ENCODE peak calls at places on chromosomes 16 and 17, in six cellular contexts. One of them, this sample, is unnamed.

GRCh38 chr17:7888184-7888920 is at the start of gene CHD3:
- DNase-seq in neuronal stem cell: no peak
- DNase-seq in H1: no peak
- DNase-seq in H9: peak; percentile 44
- DNase-seq in mesenchymal stem cell: peak; percentile 68
- DNase-seq in IMR-90: peak; percentile 21
- DNase-seq in this sample: peak; percentile 87

GRCh38 chr17:82590881-82591539 is 57.2 kb downstream of the WDR45B start:
- DNase-seq in neuronal stem cell: no peak
- DNase-seq in IMR-90: no peak
- DNase-seq in mesenchymal stem cell: no peak
- DNase-seq in H9: no peak
- DNase-seq in H1: no peak
- DNase-seq in this sample: no peak

GRCh38 chr17:5419959-5420653 is at the start of gene RPAIN:
- DNase-seq in mesenchymal stem cell: no peak
- DNase-seq in IMR-90: peak; percentile 80
- DNase-seq in H9: peak; percentile 94
- DNase-seq in H1: peak; percentile 29
- DNase-seq in neuronal stem cell: no peak
- DNase-seq in this sample: no peak

GRCh38 chr16:8623634-8624033 is 2.1 kb downstream of the METTL22 start:
- DNase-seq in H9: no peak
- DNase-seq in mesenchymal stem cell: peak; percentile 30
- DNase-seq in IMR-90: peak; percentile 63
- DNase-seq in H1: no peak
- DNase-seq in neuronal stem cell: no peak
- DNase-seq in this sample: no peak

GRCh38 chr17:52145496-52145895 is 13.0 kb downstream of the CA10 start:
- DNase-seq in mesenchymal stem cell: peak; percentile 31
- DNase-seq in neuronal stem cell: no peak
- DNase-seq in H9: no peak
- DNase-seq in IMR-90: no peak
- DNase-seq in H1: no peak
- DNase-seq in this sample: no peak

GRCh38 chr17:42200702-42201101 is 6.4 kb upstream of the GHDC start:
- DNase-seq in mesenchymal stem cell: no peak
- DNase-seq in H9: no peak
- DNase-seq in H1: no peak
- DNase-seq in neuronal stem cell: no peak
- DNase-seq in IMR-90: no peak
- DNase-seq in this sample: no peak

GRCh38 chr16:31713945-31714898 is 159.4 kb upstream of the ZNF267 start:
- DNase-seq in IMR-90: no peak
- DNase-seq in H1: peak; percentile 21
- DNase-seq in H9: peak; percentile 66
- DNase-seq in mesenchymal stem cell: no peak
- DNase-seq in neuronal stem cell: peak; percentile 27
- DNase-seq in this sample: no peak

GRCh38 chr16:79036541-79036940 is 564.0 kb downstream of the MAF start:
- DNase-seq in mesenchymal stem cell: no peak
- DNase-seq in neuronal stem cell: no peak
- DNase-seq in H9: no peak
- DNase-seq in H1: no peak
- DNase-seq in IMR-90: no peak
- DNase-seq in this sample: no peak

GRCh38 chr17:42784361-42784760 is 4.0 kb downstream of the WNK4 start:
- DNase-seq in H1: no peak
- DNase-seq in H9: peak; percentile 33
- DNase-seq in mesenchymal stem cell: no peak
- DNase-seq in IMR-90: no peak
- DNase-seq in neuronal stem cell: no peak
- DNase-seq in this sample: no peak

GRCh38 chr16:627458-628239 is 3.1 kb upstream of the WFIKKN1 start:
- DNase-seq in mesenchymal stem cell: no peak
- DNase-seq in H9: peak; percentile 33
- DNase-seq in H1: no peak
- DNase-seq in neuronal stem cell: no peak
- DNase-seq in IMR-90: no peak
- DNase-seq in this sample: no peak

GRCh38 chr16:20911361-20911760 is 10.8 kb downstream of the LYRM1 start:
- DNase-seq in neuronal stem cell: no peak
- DNase-seq in IMR-90: peak; percentile 71
- DNase-seq in mesenchymal stem cell: peak; percentile 50
- DNase-seq in H1: no peak
- DNase-seq in H9: no peak
- DNase-seq in this sample: no peak

GRCh38 chr17:17910060-17910459 is 62.1 kb downstream of the TOM1L2 start:
- DNase-seq in H1: no peak
- DNase-seq in IMR-90: no peak
- DNase-seq in neuronal stem cell: no peak
- DNase-seq in mesenchymal stem cell: no peak
- DNase-seq in H9: no peak
- DNase-seq in this sample: no peak

GRCh38 chr17:54096216-54096615 is 273.5 kb downstream of the KIF2B start:
- DNase-seq in neuronal stem cell: no peak
- DNase-seq in H1: no peak
- DNase-seq in H9: no peak
- DNase-seq in IMR-90: no peak
- DNase-seq in mesenchymal stem cell: no peak
- DNase-seq in this sample: no peak

GRCh38 chr17:35709874-35710273 is 21.6 kb upstream of the RASL10B start:
- DNase-seq in IMR-90: peak; percentile 34
- DNase-seq in mesenchymal stem cell: peak; percentile 29
- DNase-seq in neuronal stem cell: no peak
- DNase-seq in H9: no peak
- DNase-seq in H1: no peak
- DNase-seq in this sample: no peak

GRCh38 chr16:31476305-31477219 is 4.6 kb downstream of the TGFB1I1 start:
- DNase-seq in mesenchymal stem cell: peak; percentile 23
- DNase-seq in neuronal stem cell: no peak
- DNase-seq in IMR-90: no peak
- DNase-seq in H9: peak; percentile 87
- DNase-seq in H1: no peak
- DNase-seq in this sample: peak; percentile 44

GRCh38 chr16:75279277-75279676 is 27.9 kb upstream of the BCAR1 start:
- DNase-seq in neuronal stem cell: no peak
- DNase-seq in mesenchymal stem cell: no peak
- DNase-seq in H1: no peak
- DNase-seq in H9: no peak
- DNase-seq in IMR-90: peak; percentile 27
- DNase-seq in this sample: no peak

GRCh38 chr17:71378036-71378435 is 742.8 kb upstream of the SOX9 start:
- DNase-seq in H1: no peak
- DNase-seq in mesenchymal stem cell: no peak
- DNase-seq in IMR-90: no peak
- DNase-seq in H9: no peak
- DNase-seq in neuronal stem cell: no peak
- DNase-seq in this sample: no peak

GRCh38 chr16:30117768-30118167 is 4.4 kb upstream of the GDPD3 start:
- DNase-seq in IMR-90: no peak
- DNase-seq in mesenchymal stem cell: no peak
- DNase-seq in H1: no peak
- DNase-seq in H9: no peak
- DNase-seq in neuronal stem cell: no peak
- DNase-seq in this sample: peak; percentile 99
- H4K91ac ChIP-seq in IMR-90: no peak overlapping the region
- H4K91ac ChIP-seq in mesenchymal stem cell: no peak overlapping the region
- H4K91ac ChIP-seq in H1: no peak overlapping the region
- H4K91ac ChIP-seq in H9: no peak overlapping the region
- H4K91ac ChIP-seq in neuronal stem cell: no peak overlapping the region
- H4K91ac ChIP-seq in this sample: no peak overlapping the region

GRCh38 chr16:71626018-71626857 is at the start of gene MARVELD3:
- DNase-seq in H1: peak; percentile 70
- DNase-seq in neuronal stem cell: no peak
- DNase-seq in mesenchymal stem cell: no peak
- DNase-seq in H9: peak; percentile 94
- DNase-seq in IMR-90: no peak
- DNase-seq in this sample: peak; percentile 76
- H4K91ac ChIP-seq in H1: no peak within 1 kb of the TSS
- H4K91ac ChIP-seq in neuronal stem cell: no peak within 1 kb of the TSS
- H4K91ac ChIP-seq in mesenchymal stem cell: no peak within 1 kb of the TSS
- H4K91ac ChIP-seq in H9: no peak within 1 kb of the TSS
- H4K91ac ChIP-seq in IMR-90: no peak within 1 kb of the TSS
- H4K91ac ChIP-seq in this sample: peak within 1 kb of the TSS; percentile 50

DNA sequence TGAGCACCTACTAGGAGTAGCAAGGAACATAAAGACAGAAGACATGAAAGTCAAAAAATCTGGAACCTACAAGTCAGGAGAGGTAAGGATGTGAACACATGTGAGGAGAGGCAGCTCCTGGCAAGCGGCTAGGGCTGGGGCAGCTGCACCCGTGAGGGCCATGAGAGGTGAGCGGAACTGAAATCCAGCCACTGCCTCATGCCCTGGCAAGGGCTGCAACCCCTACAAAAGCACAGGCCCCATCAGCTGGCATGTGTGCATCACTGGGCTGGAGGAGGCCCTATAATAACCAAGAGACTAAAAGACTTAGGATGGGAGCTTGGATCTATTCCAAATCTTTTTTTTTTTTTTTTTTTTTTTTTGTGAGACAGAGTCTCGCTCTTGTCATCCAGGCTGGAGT is 40.3 kb upstream of the ERN1 start:
- DNase-seq in mesenchymal stem cell: no peak
- DNase-seq in H9: no peak
- DNase-seq in H1: no peak
- DNase-seq in neuronal stem cell: no peak
- DNase-seq in IMR-90: no peak
- DNase-seq in this sample: no peak
- H4K91ac ChIP-seq in mesenchymal stem cell: no peak overlapping the region
- H4K91ac ChIP-seq in H9: no peak overlapping the region
- H4K91ac ChIP-seq in H1: no peak overlapping the region
- H4K91ac ChIP-seq in neuronal stem cell: no peak overlapping the region
- H4K91ac ChIP-seq in IMR-90: no peak overlapping the region
- H4K91ac ChIP-seq in this sample: no peak overlapping the region

GRCh38 chr17:64180089-64180488 is 50.1 kb upstream of the ERN1 start:
- DNase-seq in IMR-90: peak; percentile 58
- DNase-seq in neuronal stem cell: no peak
- DNase-seq in H9: no peak
- DNase-seq in mesenchymal stem cell: no peak
- DNase-seq in H1: no peak
- DNase-seq in this sample: no peak
- H4K91ac ChIP-seq in IMR-90: no peak overlapping the region
- H4K91ac ChIP-seq in neuronal stem cell: no peak overlapping the region
- H4K91ac ChIP-seq in H9: no peak overlapping the region
- H4K91ac ChIP-seq in mesenchymal stem cell: no peak overlapping the region
- H4K91ac ChIP-seq in H1: no peak overlapping the region
- H4K91ac ChIP-seq in this sample: no peak overlapping the region

GRCh38 chr17:29074488-29074887 is 31.5 kb downstream of the PIPOX start:
- DNase-seq in H9: no peak
- DNase-seq in mesenchymal stem cell: no peak
- DNase-seq in neuronal stem cell: no peak
- DNase-seq in H1: no peak
- DNase-seq in IMR-90: no peak
- DNase-seq in this sample: no peak
- H4K91ac ChIP-seq in H9: no peak overlapping the region
- H4K91ac ChIP-seq in mesenchymal stem cell: no peak overlapping the region
- H4K91ac ChIP-seq in neuronal stem cell: no peak overlapping the region
- H4K91ac ChIP-seq in H1: no peak overlapping the region
- H4K91ac ChIP-seq in IMR-90: no peak overlapping the region
- H4K91ac ChIP-seq in this sample: no peak overlapping the region

DNA sequence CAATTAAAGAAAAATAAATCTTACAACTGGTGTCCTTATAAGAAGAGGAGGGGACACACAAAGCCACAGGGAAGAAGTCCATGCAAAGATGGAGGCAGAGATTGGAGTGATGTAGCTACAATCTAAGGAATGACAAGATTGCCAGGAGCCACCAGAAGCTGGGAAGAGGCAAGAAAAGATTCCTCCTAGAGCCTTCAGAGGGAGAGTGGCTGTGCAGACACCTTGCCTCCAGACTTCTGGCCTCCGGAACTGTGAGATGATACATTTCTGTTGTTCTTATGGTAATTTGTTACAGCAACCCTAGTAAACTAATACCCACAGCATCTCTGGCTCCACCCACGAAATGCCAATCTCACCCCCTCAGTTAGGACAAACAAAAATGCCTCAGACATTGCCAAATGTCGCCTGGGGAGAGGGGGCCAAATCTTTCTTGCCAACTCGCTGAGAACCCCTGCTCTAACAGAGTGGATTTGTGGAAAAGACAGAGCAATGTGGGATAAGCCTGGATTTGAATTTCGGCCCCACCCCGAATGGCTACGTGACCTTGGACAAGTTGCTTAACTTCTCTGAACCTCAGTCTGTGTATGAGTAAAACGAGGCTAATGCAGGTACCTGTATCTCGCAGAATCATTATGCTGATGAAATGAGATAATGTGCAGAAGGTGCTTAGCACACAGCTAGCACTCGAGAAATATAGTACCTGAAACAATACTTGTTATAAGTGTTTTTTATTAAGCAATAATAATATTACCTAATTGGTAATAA is 37.1 kb upstream of the CSNK2A2 start:
- DNase-seq in H1: no peak
- DNase-seq in mesenchymal stem cell: no peak
- DNase-seq in neuronal stem cell: no peak
- DNase-seq in IMR-90: no peak
- DNase-seq in H9: no peak
- DNase-seq in this sample: peak; percentile 95
- H4K91ac ChIP-seq in H1: no peak overlapping the region
- H4K91ac ChIP-seq in mesenchymal stem cell: no peak overlapping the region
- H4K91ac ChIP-seq in neuronal stem cell: no peak overlapping the region
- H4K91ac ChIP-seq in IMR-90: no peak overlapping the region
- H4K91ac ChIP-seq in H9: no peak overlapping the region
- H4K91ac ChIP-seq in this sample: no peak overlapping the region

GRCh38 chr17:4340914-4341615 is 25.4 kb downstream of the UBE2G1 start:
- DNase-seq in H1: no peak
- DNase-seq in IMR-90: peak; percentile 55
- DNase-seq in H9: no peak
- DNase-seq in neuronal stem cell: no peak
- DNase-seq in mesenchymal stem cell: no peak
- DNase-seq in this sample: no peak
- H4K91ac ChIP-seq in H1: no peak overlapping the region
- H4K91ac ChIP-seq in IMR-90: no peak overlapping the region
- H4K91ac ChIP-seq in H9: no peak overlapping the region
- H4K91ac ChIP-seq in neuronal stem cell: no peak overlapping the region
- H4K91ac ChIP-seq in mesenchymal stem cell: no peak overlapping the region
- H4K91ac ChIP-seq in this sample: no peak overlapping the region

DNA sequence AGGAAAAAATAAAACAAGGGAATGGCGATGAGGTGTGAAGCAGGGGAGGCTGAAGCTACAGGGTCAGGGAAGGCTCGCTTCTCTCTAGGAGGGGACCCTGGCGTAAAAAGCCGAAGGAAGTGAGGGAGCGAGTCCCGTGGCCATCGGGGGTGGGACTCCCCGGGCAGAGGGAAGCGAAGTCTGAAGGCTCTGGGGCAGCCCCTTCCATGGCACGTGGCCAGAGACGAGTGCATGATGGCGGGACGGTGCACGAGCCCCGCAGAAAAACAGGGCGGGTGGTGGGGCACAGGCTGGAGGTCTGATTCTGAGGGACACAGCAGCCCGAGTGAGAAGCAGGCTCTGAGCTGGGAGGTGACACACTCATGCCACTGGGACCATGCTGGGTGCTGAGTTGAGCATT is 21.1 kb upstream of the NCBP3 start:
- DNase-seq in neuronal stem cell: no peak
- DNase-seq in H9: no peak
- DNase-seq in mesenchymal stem cell: no peak
- DNase-seq in H1: no peak
- DNase-seq in IMR-90: no peak
- DNase-seq in this sample: no peak
- H4K91ac ChIP-seq in neuronal stem cell: no peak overlapping the region
- H4K91ac ChIP-seq in H9: no peak overlapping the region
- H4K91ac ChIP-seq in mesenchymal stem cell: no peak overlapping the region
- H4K91ac ChIP-seq in H1: no peak overlapping the region
- H4K91ac ChIP-seq in IMR-90: no peak overlapping the region
- H4K91ac ChIP-seq in this sample: no peak overlapping the region

GRCh38 chr17:74923538-74924249 is 379 bp upstream of the OTOP2 start:
- DNase-seq in IMR-90: peak; percentile 27
- DNase-seq in mesenchymal stem cell: peak; percentile 22
- DNase-seq in H1: no peak
- DNase-seq in neuronal stem cell: peak; percentile 46
- DNase-seq in H9: peak; percentile 79
- DNase-seq in this sample: peak; percentile 81
- H4K91ac ChIP-seq in IMR-90: no peak overlapping the region
- H4K91ac ChIP-seq in mesenchymal stem cell: no peak overlapping the region
- H4K91ac ChIP-seq in H1: no peak overlapping the region
- H4K91ac ChIP-seq in neuronal stem cell: no peak overlapping the region
- H4K91ac ChIP-seq in H9: no peak overlapping the region
- H4K91ac ChIP-seq in this sample: no peak overlapping the region